ENCODE peak calls at places on chromosomes 12 and 14, in seven cellular contexts. J, U, O, N, Y, H and A are unnamed samples.

GRCh38 chr14:68210729-68211299 is 391.2 kb downstream of the RAD51B start:
- DNase-seq in J (peak; percentile 49), U (peak; percentile 96), O (peak; percentile 49), N (no peak), Y (peak; percentile 25), H (peak; percentile 79), A (no peak)

GRCh38 chr12:109900752-109901580 is 892 bp downstream of the TCHP start:
- DNase-seq in J (peak; percentile 56), U (no peak), O (no peak), N (peak; percentile 74), Y (no peak), H (peak; percentile 11), A (no peak)

GRCh38 chr14:94646481-94646880 is 34.3 kb downstream of the SERPINA3 start:
- DNase-seq in J (no peak), U (no peak), O (no peak), N (no peak), Y (no peak), H (peak; percentile 45), A (no peak)

GRCh38 chr14:59632381-59632780 is 55.8 kb upstream of the CCDC175 start:
- DNase-seq in J (peak; percentile 31), U (no peak), O (peak; percentile 15), N (peak; percentile 73), Y (no peak), H (peak; percentile 65), A (no peak)

GRCh38 chr12:54587315-54587821 is 1.1 kb downstream of the PPP1R1A start:
- DNase-seq in J (no peak), U (no peak), O (peak; percentile 44), N (no peak), Y (peak; percentile 51), H (no peak), A (peak; percentile 45)

GRCh38 chr14:61653507-61653906 is 41.8 kb upstream of the HIF1A start:
- DNase-seq in J (no peak), U (peak; percentile 70), O (no peak), N (no peak), Y (peak; percentile 49), H (peak; percentile 60), A (no peak)

GRCh38 chr12:124625867-124626675 is 58.7 kb upstream of the NCOR2 start:
- DNase-seq in J (peak; percentile 58), U (peak; percentile 38), O (peak; percentile 52), N (no peak), Y (peak; percentile 91), H (peak; percentile 84), A (no peak)

GRCh38 chr12:88207921-88208640 is 66.0 kb downstream of the TMTC3 start:
- DNase-seq in J (no peak), U (peak; percentile 81), O (no peak), N (no peak), Y (no peak), H (peak; percentile 84), A (no peak)

GRCh38 chr14:73674986-73675385 is 30.2 kb downstream of the DNAL1 start:
- DNase-seq in J (no peak), U (no peak), O (no peak), N (no peak), Y (no peak), H (no peak), A (no peak)

GRCh38 chr12:25689996-25690501 is 137.0 kb upstream of the LMNTD1 start:
- DNase-seq in J (no peak), U (no peak), O (peak; percentile 73), N (no peak), Y (peak; percentile 22), H (peak; percentile 82), A (no peak)

GRCh38 chr14:22472935-22473854 is 115.8 kb downstream of the DAD1 start:
- DNase-seq in J (peak; percentile 33), U (no peak), O (peak; percentile 54), N (peak; percentile 82), Y (peak; percentile 40), H (peak; percentile 56), A (peak; percentile 69)

GRCh38 chr12:127726928-127727327 is 540.0 kb upstream of the TMEM132C start:
- DNase-seq in J (no peak), U (no peak), O (no peak), N (no peak), Y (no peak), H (no peak), A (no peak)

GRCh38 chr12:93518725-93519124 is 51.4 kb downstream of the MRPL42 start:
- DNase-seq in J (no peak), U (peak; percentile 38), O (no peak), N (no peak), Y (no peak), H (peak; percentile 19), A (no peak)

GRCh38 chr12:90004319-90005074 is 295.9 kb upstream of the ATP2B1 start:
- DNase-seq in J (no peak), U (no peak), O (no peak), N (peak; percentile 59), Y (no peak), H (no peak), A (no peak)

GRCh38 chr14:101780887-101781239 is 19.4 kb downstream of the PPP2R5C start:
- DNase-seq in J (no peak), U (no peak), O (no peak), N (peak; percentile 75), Y (no peak), H (no peak), A (no peak)

GRCh38 chr12:115485967-115486366 is 791.5 kb downstream of the MED13L start:
- DNase-seq in J (no peak), U (no peak), O (no peak), N (no peak), Y (no peak), H (no peak), A (no peak)

GRCh38 chr14:85273952-85274351 is 256.0 kb upstream of the FLRT2 start:
- DNase-seq in J (no peak), U (no peak), O (no peak), N (no peak), Y (no peak), H (no peak), A (no peak)

GRCh38 chr12:32457251-32458025 is 58.1 kb downstream of the FGD4 start:
- DNase-seq in J (no peak), U (no peak), O (no peak), N (no peak), Y (no peak), H (no peak), A (no peak)

GRCh38 chr14:95300697-95301526 is 18.8 kb downstream of the CLMN start:
- DNase-seq in J (no peak), U (no peak), O (no peak), N (no peak), Y (no peak), H (no peak), A (peak; percentile 74)

GRCh38 chr14:32473476-32473875 is 144.4 kb downstream of the AKAP6 start:
- DNase-seq in J (no peak), U (peak; percentile 60), O (peak; percentile 53), N (peak; percentile 62), Y (peak; percentile 33), H (peak; percentile 86), A (no peak)

GRCh38 chr14:32345311-32345771 is 16.2 kb downstream of the AKAP6 start:
- DNase-seq in J (no peak), U (no peak), O (no peak), N (no peak), Y (no peak), H (no peak), A (no peak)

GRCh38 chr14:59139324-59139723 is 49.1 kb upstream of the DAAM1 start:
- DNase-seq in J (no peak), U (no peak), O (no peak), N (no peak), Y (peak; percentile 13), H (no peak), A (no peak)

GRCh38 chr14:99038401-99038800 is 233.6 kb downstream of the BCL11B start:
- DNase-seq in J (no peak), U (peak; percentile 43), O (no peak), N (no peak), Y (no peak), H (peak; percentile 4), A (no peak)

GRCh38 chr14:93476305-93476704 is 45.6 kb downstream of the UNC79 start:
- DNase-seq in J (no peak), U (no peak), O (no peak), N (no peak), Y (no peak), H (no peak), A (no peak)
- TF ChIP-seq CTCF in J (no peak), U (no peak), O (no peak), N (no peak), Y (no peak), H (no peak), A (no peak)

DNA sequence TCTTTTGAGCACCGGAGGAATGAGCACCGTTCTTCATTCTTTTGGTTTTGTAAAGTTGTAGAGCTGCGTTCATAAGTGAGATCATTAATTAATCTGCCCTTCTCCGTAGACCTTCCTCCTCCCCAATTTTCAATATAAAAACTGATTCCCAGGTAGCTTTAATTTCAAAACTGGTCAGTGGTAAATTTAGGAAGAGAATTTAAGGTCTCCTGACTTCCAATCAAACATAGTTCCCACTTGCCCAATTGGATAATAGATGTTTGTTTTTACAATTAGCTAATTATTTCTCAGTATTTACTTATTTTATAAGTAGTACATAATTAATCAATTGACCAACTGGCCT is 27.2 kb upstream of the YBX3 start:
- DNase-seq in J (no peak), U (no peak), O (no peak), N (no peak), Y (no peak), H (no peak), A (no peak)
- TF ChIP-seq CTCF in J (no peak), U (peak; percentile 70), O (no peak), N (no peak), Y (peak; percentile 41), H (no peak), A (no peak)

DNA sequence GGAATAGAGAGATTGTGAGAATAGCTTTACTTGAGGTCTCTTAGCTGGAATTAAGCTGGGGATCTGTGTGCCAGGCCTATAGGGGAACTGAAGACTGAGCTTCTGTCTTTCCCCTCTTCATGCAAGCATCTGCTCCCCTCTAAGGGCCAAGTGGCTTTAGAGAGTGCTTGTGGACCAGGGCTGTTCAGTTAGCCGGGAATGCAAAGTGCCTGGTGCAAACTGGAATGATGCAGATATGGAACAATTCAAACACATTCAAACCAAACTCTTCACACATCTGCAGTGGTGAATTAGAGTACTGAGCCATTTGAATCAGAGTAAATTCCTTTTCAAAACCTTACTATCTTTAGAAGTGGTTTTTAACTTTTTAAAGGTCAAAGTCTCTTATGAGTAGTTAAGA is 99.0 kb downstream of the LIN7A start:
- DNase-seq in J (no peak), U (no peak), O (no peak), N (no peak), Y (peak; percentile 11), H (no peak), A (no peak)
- TF ChIP-seq CTCF in J (no peak), U (no peak), O (no peak), N (no peak), Y (no peak), H (no peak), A (no peak)

GRCh38 chr12:132623072-132623869 is 4.7 kb downstream of the P2RX2 start:
- DNase-seq in J (no peak), U (no peak), O (no peak), N (no peak), Y (no peak), H (no peak), A (no peak)

GRCh38 chr12:132622437-132623071 is 4.0 kb downstream of the P2RX2 start:
- DNase-seq in J (no peak), U (peak; percentile 37), O (no peak), N (no peak), Y (peak; percentile 53), H (no peak), A (peak; percentile 52)

GRCh38 chr12:132624910-132625630 is 6.5 kb downstream of the P2RX2 start:
- DNase-seq in J (no peak), U (no peak), O (no peak), N (no peak), Y (no peak), H (no peak), A (no peak)

GRCh38 chr12:132624186-132624855 is 5.7 kb downstream of the P2RX2 start:
- DNase-seq in J (no peak), U (no peak), O (no peak), N (no peak), Y (no peak), H (no peak), A (no peak)

GRCh38 chr12:132625731-132626430 is 7.3 kb downstream of the P2RX2 start:
- DNase-seq in J (no peak), U (no peak), O (no peak), N (no peak), Y (no peak), H (no peak), A (no peak)
- TF ChIP-seq CTCF in J (no peak), U (no peak), O (no peak), N (no peak), Y (no peak), H (no peak), A (no peak)